ENCODE peak calls at places on chromosomes 7 and 10, in four cellular contexts. One of them, this sample, is unnamed.

GRCh38 chr10:124534231-124534798 is 72.7 kb downstream of the LHPP start:
- DNase-seq in left colon: no peak
- DNase-seq in activated gamma-delta T cell treated with Interleukin-2 at 50 U/mL for 16 hours: no peak
- DNase-seq in activated naive CD4-positive, alpha-beta T cell treated with anti-CD3 and anti-CD28 coated beads for 36 hours: peak
- DNase-seq in this sample: peak

GRCh38 chr10:73653195-73653594 is 2.6 kb downstream of the SYNPO2L start:
- DNase-seq in left colon: no peak
- DNase-seq in activated gamma-delta T cell treated with Interleukin-2 at 50 U/mL for 16 hours: no peak
- DNase-seq in activated naive CD4-positive, alpha-beta T cell treated with anti-CD3 and anti-CD28 coated beads for 36 hours: no peak
- DNase-seq in this sample: no peak

GRCh38 chr7:44757311-44757710 is 8.7 kb downstream of the ZMIZ2 start:
- DNase-seq in left colon: no peak
- DNase-seq in activated gamma-delta T cell treated with Interleukin-2 at 50 U/mL for 16 hours: no peak
- DNase-seq in activated naive CD4-positive, alpha-beta T cell treated with anti-CD3 and anti-CD28 coated beads for 36 hours: no peak
- DNase-seq in this sample: no peak

GRCh38 chr10:58360412-58361004 is 24.7 kb upstream of the TFAM start:
- DNase-seq in left colon: no peak
- DNase-seq in activated gamma-delta T cell treated with Interleukin-2 at 50 U/mL for 16 hours: no peak
- DNase-seq in activated naive CD4-positive, alpha-beta T cell treated with anti-CD3 and anti-CD28 coated beads for 36 hours: peak
- DNase-seq in this sample: no peak

GRCh38 chr10:125164421-125164820 is 4.1 kb upstream of the CTBP2 start:
- DNase-seq in left colon: no peak
- DNase-seq in activated gamma-delta T cell treated with Interleukin-2 at 50 U/mL for 16 hours: no peak
- DNase-seq in activated naive CD4-positive, alpha-beta T cell treated with anti-CD3 and anti-CD28 coated beads for 36 hours: no peak
- DNase-seq in this sample: no peak

GRCh38 chr10:133142523-133143199 is 17.4 kb upstream of the KNDC1 start:
- DNase-seq in left colon: peak
- DNase-seq in activated gamma-delta T cell treated with Interleukin-2 at 50 U/mL for 16 hours: no peak
- DNase-seq in activated naive CD4-positive, alpha-beta T cell treated with anti-CD3 and anti-CD28 coated beads for 36 hours: peak
- DNase-seq in this sample: no peak

GRCh38 chr10:86333813-86334514 is 32.6 kb downstream of the GRID1 start:
- DNase-seq in left colon: no peak
- DNase-seq in activated gamma-delta T cell treated with Interleukin-2 at 50 U/mL for 16 hours: no peak
- DNase-seq in activated naive CD4-positive, alpha-beta T cell treated with anti-CD3 and anti-CD28 coated beads for 36 hours: no peak
- DNase-seq in this sample: no peak

GRCh38 chr7:36708765-36709164 is 15.5 kb downstream of the AOAH start:
- DNase-seq in left colon: no peak
- DNase-seq in activated gamma-delta T cell treated with Interleukin-2 at 50 U/mL for 16 hours: no peak
- DNase-seq in activated naive CD4-positive, alpha-beta T cell treated with anti-CD3 and anti-CD28 coated beads for 36 hours: no peak
- DNase-seq in this sample: no peak

GRCh38 chr10:1629326-1630036 is 107.8 kb downstream of the ADARB2 start:
- DNase-seq in left colon: peak
- DNase-seq in activated gamma-delta T cell treated with Interleukin-2 at 50 U/mL for 16 hours: no peak
- DNase-seq in activated naive CD4-positive, alpha-beta T cell treated with anti-CD3 and anti-CD28 coated beads for 36 hours: no peak
- DNase-seq in this sample: no peak

GRCh38 chr10:77290528-77291155 is 347.0 kb downstream of the KCNMA1 start:
- DNase-seq in left colon: no peak
- DNase-seq in activated gamma-delta T cell treated with Interleukin-2 at 50 U/mL for 16 hours: no peak
- DNase-seq in activated naive CD4-positive, alpha-beta T cell treated with anti-CD3 and anti-CD28 coated beads for 36 hours: no peak
- DNase-seq in this sample: no peak

GRCh38 chr7:30062587-30062986 is 34.4 kb downstream of the PLEKHA8 start:
- DNase-seq in left colon: no peak
- DNase-seq in activated gamma-delta T cell treated with Interleukin-2 at 50 U/mL for 16 hours: no peak
- DNase-seq in activated naive CD4-positive, alpha-beta T cell treated with anti-CD3 and anti-CD28 coated beads for 36 hours: no peak
- DNase-seq in this sample: peak

GRCh38 chr7:100568936-100569844 is 4.5 kb downstream of the SAP25 start:
- DNase-seq in left colon: peak
- DNase-seq in activated gamma-delta T cell treated with Interleukin-2 at 50 U/mL for 16 hours: peak
- DNase-seq in activated naive CD4-positive, alpha-beta T cell treated with anti-CD3 and anti-CD28 coated beads for 36 hours: peak
- DNase-seq in this sample: peak

GRCh38 chr10:130800281-130800680 is 511.2 kb downstream of the TCERG1L start:
- DNase-seq in left colon: peak
- DNase-seq in activated gamma-delta T cell treated with Interleukin-2 at 50 U/mL for 16 hours: no peak
- DNase-seq in activated naive CD4-positive, alpha-beta T cell treated with anti-CD3 and anti-CD28 coated beads for 36 hours: no peak
- DNase-seq in this sample: no peak

GRCh38 chr10:18214692-18215563 is 74.7 kb downstream of the CACNB2 start:
- DNase-seq in left colon: no peak
- DNase-seq in activated gamma-delta T cell treated with Interleukin-2 at 50 U/mL for 16 hours: no peak
- DNase-seq in activated naive CD4-positive, alpha-beta T cell treated with anti-CD3 and anti-CD28 coated beads for 36 hours: peak
- DNase-seq in this sample: no peak

GRCh38 chr7:70356324-70356797 is 758.1 kb downstream of the AUTS2 start:
- DNase-seq in left colon: no peak
- DNase-seq in activated gamma-delta T cell treated with Interleukin-2 at 50 U/mL for 16 hours: no peak
- DNase-seq in activated naive CD4-positive, alpha-beta T cell treated with anti-CD3 and anti-CD28 coated beads for 36 hours: no peak
- DNase-seq in this sample: no peak

GRCh38 chr7:149321978-149322541 is 60.1 kb downstream of the ZNF783 start:
- DNase-seq in left colon: no peak
- DNase-seq in activated gamma-delta T cell treated with Interleukin-2 at 50 U/mL for 16 hours: no peak
- DNase-seq in activated naive CD4-positive, alpha-beta T cell treated with anti-CD3 and anti-CD28 coated beads for 36 hours: no peak
- DNase-seq in this sample: no peak

GRCh38 chr10:12466701-12467100 is 117.4 kb downstream of the CAMK1D start:
- DNase-seq in left colon: no peak
- DNase-seq in activated gamma-delta T cell treated with Interleukin-2 at 50 U/mL for 16 hours: no peak
- DNase-seq in activated naive CD4-positive, alpha-beta T cell treated with anti-CD3 and anti-CD28 coated beads for 36 hours: peak
- DNase-seq in this sample: no peak

GRCh38 chr7:130219871-130220270 is 12.2 kb downstream of the SSMEM1 start:
- DNase-seq in left colon: no peak
- DNase-seq in activated gamma-delta T cell treated with Interleukin-2 at 50 U/mL for 16 hours: no peak
- DNase-seq in activated naive CD4-positive, alpha-beta T cell treated with anti-CD3 and anti-CD28 coated beads for 36 hours: no peak
- DNase-seq in this sample: no peak

GRCh38 chr10:117621795-117622420 is 79.4 kb downstream of the EMX2 start:
- DNase-seq in left colon: no peak
- DNase-seq in activated gamma-delta T cell treated with Interleukin-2 at 50 U/mL for 16 hours: no peak
- DNase-seq in activated naive CD4-positive, alpha-beta T cell treated with anti-CD3 and anti-CD28 coated beads for 36 hours: no peak
- DNase-seq in this sample: no peak

GRCh38 chr10:70722820-70723424 is 50.6 kb downstream of the ADAMTS14 start:
- DNase-seq in left colon: no peak
- DNase-seq in activated gamma-delta T cell treated with Interleukin-2 at 50 U/mL for 16 hours: no peak
- DNase-seq in activated naive CD4-positive, alpha-beta T cell treated with anti-CD3 and anti-CD28 coated beads for 36 hours: no peak
- DNase-seq in this sample: no peak

GRCh38 chr10:80694930-80695329 is 157.2 kb downstream of the SH2D4B start:
- DNase-seq in left colon: no peak
- DNase-seq in activated gamma-delta T cell treated with Interleukin-2 at 50 U/mL for 16 hours: no peak
- DNase-seq in activated naive CD4-positive, alpha-beta T cell treated with anti-CD3 and anti-CD28 coated beads for 36 hours: peak
- DNase-seq in this sample: no peak

GRCh38 chr10:23362069-23362830 is 17.7 kb upstream of the C10orf67 start:
- DNase-seq in left colon: no peak
- DNase-seq in activated gamma-delta T cell treated with Interleukin-2 at 50 U/mL for 16 hours: no peak
- DNase-seq in activated naive CD4-positive, alpha-beta T cell treated with anti-CD3 and anti-CD28 coated beads for 36 hours: no peak
- DNase-seq in this sample: no peak

GRCh38 chr7:27204851-27205322 is 5.0 kb upstream of the HOXA13 start:
- DNase-seq in left colon: no peak
- DNase-seq in activated gamma-delta T cell treated with Interleukin-2 at 50 U/mL for 16 hours: no peak
- DNase-seq in activated naive CD4-positive, alpha-beta T cell treated with anti-CD3 and anti-CD28 coated beads for 36 hours: no peak
- DNase-seq in this sample: no peak

GRCh38 chr7:138890782-138891445 is 90.3 kb downstream of the KIAA1549 start:
- DNase-seq in left colon: no peak
- DNase-seq in activated gamma-delta T cell treated with Interleukin-2 at 50 U/mL for 16 hours: no peak
- DNase-seq in activated naive CD4-positive, alpha-beta T cell treated with anti-CD3 and anti-CD28 coated beads for 36 hours: no peak
- DNase-seq in this sample: no peak

GRCh38 chr7:99953649-99954048 is 22.2 kb downstream of the AZGP1 start:
- DNase-seq in left colon: no peak
- DNase-seq in activated gamma-delta T cell treated with Interleukin-2 at 50 U/mL for 16 hours: no peak
- DNase-seq in activated naive CD4-positive, alpha-beta T cell treated with anti-CD3 and anti-CD28 coated beads for 36 hours: peak
- DNase-seq in this sample: no peak

GRCh38 chr7:151736403-151736909 is 140.5 kb downstream of the PRKAG2 start:
- DNase-seq in left colon: peak
- DNase-seq in activated gamma-delta T cell treated with Interleukin-2 at 50 U/mL for 16 hours: no peak
- DNase-seq in activated naive CD4-positive, alpha-beta T cell treated with anti-CD3 and anti-CD28 coated beads for 36 hours: no peak
- DNase-seq in this sample: no peak

GRCh38 chr10:29239569-29240472 is 49.0 kb upstream of the LYZL1 start:
- DNase-seq in left colon: no peak
- DNase-seq in activated gamma-delta T cell treated with Interleukin-2 at 50 U/mL for 16 hours: no peak
- DNase-seq in activated naive CD4-positive, alpha-beta T cell treated with anti-CD3 and anti-CD28 coated beads for 36 hours: no peak
- DNase-seq in this sample: no peak

GRCh38 chr10:118732253-118733194 is 22.2 kb downstream of the CACUL1 start:
- DNase-seq in left colon: peak
- DNase-seq in activated gamma-delta T cell treated with Interleukin-2 at 50 U/mL for 16 hours: no peak
- DNase-seq in activated naive CD4-positive, alpha-beta T cell treated with anti-CD3 and anti-CD28 coated beads for 36 hours: no peak
- DNase-seq in this sample: no peak

GRCh38 chr7:46257766-46258448 is 336.8 kb upstream of the IGFBP3 start:
- DNase-seq in left colon: no peak
- DNase-seq in activated gamma-delta T cell treated with Interleukin-2 at 50 U/mL for 16 hours: no peak
- DNase-seq in activated naive CD4-positive, alpha-beta T cell treated with anti-CD3 and anti-CD28 coated beads for 36 hours: no peak
- DNase-seq in this sample: no peak

GRCh38 chr10:62047960-62048383 is 146.5 kb downstream of the ARID5B start:
- DNase-seq in left colon: peak
- DNase-seq in activated gamma-delta T cell treated with Interleukin-2 at 50 U/mL for 16 hours: peak
- DNase-seq in activated naive CD4-positive, alpha-beta T cell treated with anti-CD3 and anti-CD28 coated beads for 36 hours: peak
- DNase-seq in this sample: peak

GRCh38 chr7:106774768-106775551 is 90.1 kb upstream of the PIK3CG start:
- DNase-seq in left colon: no peak
- DNase-seq in activated gamma-delta T cell treated with Interleukin-2 at 50 U/mL for 16 hours: no peak
- DNase-seq in activated naive CD4-positive, alpha-beta T cell treated with anti-CD3 and anti-CD28 coated beads for 36 hours: peak
- DNase-seq in this sample: no peak

GRCh38 chr7:140625908-140626868 is 14.4 kb downstream of the DENND2A start:
- DNase-seq in left colon: peak
- DNase-seq in activated gamma-delta T cell treated with Interleukin-2 at 50 U/mL for 16 hours: no peak
- DNase-seq in activated naive CD4-positive, alpha-beta T cell treated with anti-CD3 and anti-CD28 coated beads for 36 hours: no peak
- DNase-seq in this sample: no peak